ENCODE peak calls at places on chromosomes 12 and 14, in nine cellular contexts. One of them, this sample, is unnamed.

GRCh38 chr12:79857675-79858074 is 77.2 kb downstream of the PPP1R12A start:
- DNase-seq in OCI-LY7: no peak
- DNase-seq in HTR-8/SVneo: no peak
- DNase-seq in renal cortical epithelial cell: no peak
- DNase-seq in T-helper 1 cell: no peak
- DNase-seq in activated naive CD8-positive, alpha-beta T cell treated with anti-CD3 and anti-CD28 coated beads, Interleukin-2, amount 10 ng/mL, durations not matched to agents 7 days and 5 days: no peak
- DNase-seq in bronchial epithelial cell: no peak
- DNase-seq in stimulated activated CD4-positive, alpha-beta T cell treated with anti-CD3 and anti-CD28 coated beads, TNF-alpha, amount 100 ng/mL, for 4 hours: no peak
- DNase-seq in LoVo: no peak
- DNase-seq in this sample: no peak

GRCh38 chr12:78651755-78652154 is 212.8 kb upstream of the SYT1 start:
- DNase-seq in OCI-LY7: no peak
- DNase-seq in renal cortical epithelial cell: no peak
- DNase-seq in LoVo: no peak
- DNase-seq in T-helper 1 cell: no peak
- DNase-seq in stimulated activated CD4-positive, alpha-beta T cell treated with anti-CD3 and anti-CD28 coated beads, TNF-alpha, amount 100 ng/mL, for 4 hours: no peak
- DNase-seq in activated naive CD8-positive, alpha-beta T cell treated with anti-CD3 and anti-CD28 coated beads, Interleukin-2, amount 10 ng/mL, durations not matched to agents 7 days and 5 days: no peak
- DNase-seq in HTR-8/SVneo: no peak
- DNase-seq in bronchial epithelial cell: no peak
- DNase-seq in this sample: no peak

GRCh38 chr14:93533864-93534263 is 103.1 kb downstream of the UNC79 start:
- DNase-seq in bronchial epithelial cell: no peak
- DNase-seq in HTR-8/SVneo: no peak
- DNase-seq in activated naive CD8-positive, alpha-beta T cell treated with anti-CD3 and anti-CD28 coated beads, Interleukin-2, amount 10 ng/mL, durations not matched to agents 7 days and 5 days: no peak
- DNase-seq in renal cortical epithelial cell: peak
- DNase-seq in T-helper 1 cell: no peak
- DNase-seq in LoVo: no peak
- DNase-seq in stimulated activated CD4-positive, alpha-beta T cell treated with anti-CD3 and anti-CD28 coated beads, TNF-alpha, amount 100 ng/mL, for 4 hours: no peak
- DNase-seq in OCI-LY7: peak
- DNase-seq in this sample: no peak

GRCh38 chr12:84756961-84757360 is 155.6 kb downstream of the SLC6A15 start:
- DNase-seq in renal cortical epithelial cell: no peak
- DNase-seq in HTR-8/SVneo: no peak
- DNase-seq in LoVo: no peak
- DNase-seq in activated naive CD8-positive, alpha-beta T cell treated with anti-CD3 and anti-CD28 coated beads, Interleukin-2, amount 10 ng/mL, durations not matched to agents 7 days and 5 days: no peak
- DNase-seq in stimulated activated CD4-positive, alpha-beta T cell treated with anti-CD3 and anti-CD28 coated beads, TNF-alpha, amount 100 ng/mL, for 4 hours: no peak
- DNase-seq in OCI-LY7: no peak
- DNase-seq in bronchial epithelial cell: no peak
- DNase-seq in T-helper 1 cell: no peak
- DNase-seq in this sample: no peak

GRCh38 chr14:99203080-99203479 is 68.9 kb downstream of the BCL11B start:
- DNase-seq in stimulated activated CD4-positive, alpha-beta T cell treated with anti-CD3 and anti-CD28 coated beads, TNF-alpha, amount 100 ng/mL, for 4 hours: no peak
- DNase-seq in LoVo: no peak
- DNase-seq in T-helper 1 cell: no peak
- DNase-seq in bronchial epithelial cell: no peak
- DNase-seq in activated naive CD8-positive, alpha-beta T cell treated with anti-CD3 and anti-CD28 coated beads, Interleukin-2, amount 10 ng/mL, durations not matched to agents 7 days and 5 days: no peak
- DNase-seq in HTR-8/SVneo: no peak
- DNase-seq in OCI-LY7: no peak
- DNase-seq in renal cortical epithelial cell: no peak
- DNase-seq in this sample: no peak

GRCh38 chr12:27870939-27871338 is 90.9 kb upstream of the MANSC4 start:
- DNase-seq in OCI-LY7: no peak
- DNase-seq in LoVo: peak
- DNase-seq in activated naive CD8-positive, alpha-beta T cell treated with anti-CD3 and anti-CD28 coated beads, Interleukin-2, amount 10 ng/mL, durations not matched to agents 7 days and 5 days: no peak
- DNase-seq in T-helper 1 cell: no peak
- DNase-seq in HTR-8/SVneo: peak
- DNase-seq in stimulated activated CD4-positive, alpha-beta T cell treated with anti-CD3 and anti-CD28 coated beads, TNF-alpha, amount 100 ng/mL, for 4 hours: no peak
- DNase-seq in bronchial epithelial cell: no peak
- DNase-seq in renal cortical epithelial cell: no peak
- DNase-seq in this sample: no peak

GRCh38 chr12:106074706-106075392 is 63.9 kb downstream of the NUAK1 start:
- DNase-seq in bronchial epithelial cell: no peak
- DNase-seq in stimulated activated CD4-positive, alpha-beta T cell treated with anti-CD3 and anti-CD28 coated beads, TNF-alpha, amount 100 ng/mL, for 4 hours: no peak
- DNase-seq in activated naive CD8-positive, alpha-beta T cell treated with anti-CD3 and anti-CD28 coated beads, Interleukin-2, amount 10 ng/mL, durations not matched to agents 7 days and 5 days: no peak
- DNase-seq in LoVo: no peak
- DNase-seq in OCI-LY7: no peak
- DNase-seq in renal cortical epithelial cell: peak
- DNase-seq in HTR-8/SVneo: peak
- DNase-seq in T-helper 1 cell: no peak
- DNase-seq in this sample: no peak

GRCh38 chr12:26580619-26581018 is 252.4 kb downstream of the ITPR2 start:
- DNase-seq in bronchial epithelial cell: no peak
- DNase-seq in renal cortical epithelial cell: no peak
- DNase-seq in LoVo: no peak
- DNase-seq in stimulated activated CD4-positive, alpha-beta T cell treated with anti-CD3 and anti-CD28 coated beads, TNF-alpha, amount 100 ng/mL, for 4 hours: no peak
- DNase-seq in T-helper 1 cell: no peak
- DNase-seq in OCI-LY7: no peak
- DNase-seq in HTR-8/SVneo: no peak
- DNase-seq in activated naive CD8-positive, alpha-beta T cell treated with anti-CD3 and anti-CD28 coated beads, Interleukin-2, amount 10 ng/mL, durations not matched to agents 7 days and 5 days: no peak
- DNase-seq in this sample: no peak

GRCh38 chr12:42962384-42962783 is 372.8 kb upstream of the PRICKLE1 start:
- DNase-seq in renal cortical epithelial cell: no peak
- DNase-seq in activated naive CD8-positive, alpha-beta T cell treated with anti-CD3 and anti-CD28 coated beads, Interleukin-2, amount 10 ng/mL, durations not matched to agents 7 days and 5 days: no peak
- DNase-seq in T-helper 1 cell: no peak
- DNase-seq in OCI-LY7: no peak
- DNase-seq in LoVo: no peak
- DNase-seq in bronchial epithelial cell: no peak
- DNase-seq in HTR-8/SVneo: no peak
- DNase-seq in stimulated activated CD4-positive, alpha-beta T cell treated with anti-CD3 and anti-CD28 coated beads, TNF-alpha, amount 100 ng/mL, for 4 hours: no peak
- DNase-seq in this sample: no peak

GRCh38 chr12:59396519-59396918 is 199.3 kb upstream of the SLC16A7 start:
- DNase-seq in HTR-8/SVneo: no peak
- DNase-seq in bronchial epithelial cell: no peak
- DNase-seq in OCI-LY7: no peak
- DNase-seq in stimulated activated CD4-positive, alpha-beta T cell treated with anti-CD3 and anti-CD28 coated beads, TNF-alpha, amount 100 ng/mL, for 4 hours: no peak
- DNase-seq in activated naive CD8-positive, alpha-beta T cell treated with anti-CD3 and anti-CD28 coated beads, Interleukin-2, amount 10 ng/mL, durations not matched to agents 7 days and 5 days: no peak
- DNase-seq in LoVo: no peak
- DNase-seq in renal cortical epithelial cell: peak
- DNase-seq in T-helper 1 cell: no peak
- DNase-seq in this sample: no peak

GRCh38 chr14:80425686-80426085 is 214.4 kb upstream of the DIO2 start:
- DNase-seq in HTR-8/SVneo: peak
- DNase-seq in renal cortical epithelial cell: peak
- DNase-seq in activated naive CD8-positive, alpha-beta T cell treated with anti-CD3 and anti-CD28 coated beads, Interleukin-2, amount 10 ng/mL, durations not matched to agents 7 days and 5 days: no peak
- DNase-seq in bronchial epithelial cell: peak
- DNase-seq in stimulated activated CD4-positive, alpha-beta T cell treated with anti-CD3 and anti-CD28 coated beads, TNF-alpha, amount 100 ng/mL, for 4 hours: no peak
- DNase-seq in OCI-LY7: no peak
- DNase-seq in LoVo: peak
- DNase-seq in T-helper 1 cell: no peak
- DNase-seq in this sample: no peak

GRCh38 chr12:96242597-96242996 is 48.4 kb downstream of the ELK3 start:
- DNase-seq in renal cortical epithelial cell: no peak
- DNase-seq in stimulated activated CD4-positive, alpha-beta T cell treated with anti-CD3 and anti-CD28 coated beads, TNF-alpha, amount 100 ng/mL, for 4 hours: no peak
- DNase-seq in OCI-LY7: no peak
- DNase-seq in HTR-8/SVneo: no peak
- DNase-seq in T-helper 1 cell: no peak
- DNase-seq in LoVo: no peak
- DNase-seq in activated naive CD8-positive, alpha-beta T cell treated with anti-CD3 and anti-CD28 coated beads, Interleukin-2, amount 10 ng/mL, durations not matched to agents 7 days and 5 days: no peak
- DNase-seq in bronchial epithelial cell: no peak
- DNase-seq in this sample: no peak

GRCh38 chr12:33480366-33480765 is 40.7 kb upstream of the SYT10 start:
- DNase-seq in bronchial epithelial cell: no peak
- DNase-seq in OCI-LY7: no peak
- DNase-seq in HTR-8/SVneo: no peak
- DNase-seq in renal cortical epithelial cell: no peak
- DNase-seq in stimulated activated CD4-positive, alpha-beta T cell treated with anti-CD3 and anti-CD28 coated beads, TNF-alpha, amount 100 ng/mL, for 4 hours: no peak
- DNase-seq in activated naive CD8-positive, alpha-beta T cell treated with anti-CD3 and anti-CD28 coated beads, Interleukin-2, amount 10 ng/mL, durations not matched to agents 7 days and 5 days: no peak
- DNase-seq in T-helper 1 cell: no peak
- DNase-seq in LoVo: no peak
- DNase-seq in this sample: no peak

GRCh38 chr12:58341791-58342190 is 400.4 kb downstream of the ATP23 start:
- DNase-seq in renal cortical epithelial cell: peak
- DNase-seq in LoVo: no peak
- DNase-seq in stimulated activated CD4-positive, alpha-beta T cell treated with anti-CD3 and anti-CD28 coated beads, TNF-alpha, amount 100 ng/mL, for 4 hours: no peak
- DNase-seq in HTR-8/SVneo: no peak
- DNase-seq in T-helper 1 cell: no peak
- DNase-seq in OCI-LY7: no peak
- DNase-seq in bronchial epithelial cell: peak
- DNase-seq in activated naive CD8-positive, alpha-beta T cell treated with anti-CD3 and anti-CD28 coated beads, Interleukin-2, amount 10 ng/mL, durations not matched to agents 7 days and 5 days: no peak
- DNase-seq in this sample: no peak